ENCODE peak calls at places on chromosome X, in ten cellular contexts. O is activated gamma-delta T cell treated with Interleukin-2 at 50 U/mL for 16 hours; U is stromal cell of bone marrow; N is mesothelial cell of epicardium; P is Calu3; C is stimulated activated CD8-positive, alpha-beta memory T cell treated with anti-CD3 and anti-CD28 coated beads, Interleukin-2, amount 100 ng/mL, for 48 hours; S is HAP-1; T is cardiac fibroblast; H is astrocyte of the spinal cord; J is T-helper 9 cell. I is an unnamed sample.
A peak's percentile ranks its signal among the peaks of the same experiment; 100 is the strongest.

GRCh38 chrX:125289920-125290319 is 29.8 kb upstream of the TEX13C start:
- DNase-seq in O (no peak), U (no peak), N (no peak), P (no peak), C (no peak), S (no peak), T (no peak), H (peak; percentile 2), J (no peak), I (no peak)

GRCh38 chrX:7145454-7145853 is 2.1 kb upstream of the STS start:
- DNase-seq in O (no peak), U (no peak), N (no peak), P (no peak), C (no peak), S (no peak), T (no peak), H (no peak), J (no peak), I (no peak)

GRCh38 chrX:42694260-42694815 is 83.6 kb downstream of the PPP1R2C start:
- DNase-seq in O (no peak), U (peak; percentile 19), N (no peak), P (no peak), C (no peak), S (no peak), T (no peak), H (no peak), J (no peak), I (no peak)

GRCh38 chrX:101385026-101385684 is 836 bp downstream of the BTK start:
- DNase-seq in O (no peak), U (no peak), N (no peak), P (no peak), C (no peak), S (no peak), T (no peak), H (no peak), J (no peak), I (no peak)

GRCh38 chrX:146907391-146908240 is 93.1 kb upstream of the CXorf51A start:
- DNase-seq in O (no peak), U (no peak), N (no peak), P (no peak), C (no peak), S (no peak), T (peak; percentile 1), H (peak; percentile 3), J (no peak), I (no peak)

GRCh38 chrX:125205918-125206665 is 113.6 kb upstream of the TEX13C start:
- DNase-seq in O (no peak), U (no peak), N (peak; percentile 46), P (no peak), C (no peak), S (peak; percentile 56), T (no peak), H (peak; percentile 3), J (no peak), I (no peak)

GRCh38 chrX:110315541-110315940 is 2.3 kb downstream of the AMMECR1 start:
- DNase-seq in O (no peak), U (no peak), N (no peak), P (no peak), C (no peak), S (no peak), T (no peak), H (no peak), J (no peak), I (no peak)

GRCh38 chrX:130834149-130834548 is 68.9 kb downstream of the ENOX2 start:
- DNase-seq in O (no peak), U (no peak), N (no peak), P (no peak), C (no peak), S (peak; percentile 61), T (no peak), H (no peak), J (no peak), I (peak; percentile 24)

GRCh38 chrX:96689951-96690350 is 5.3 kb downstream of the DIAPH2 start:
- DNase-seq in O (no peak), U (no peak), N (no peak), P (no peak), C (no peak), S (no peak), T (peak; percentile 11), H (no peak), J (no peak), I (no peak)

GRCh38 chrX:140766024-140766611 is 56.6 kb downstream of the LINC00632 start:
- DNase-seq in O (peak; percentile 42), U (peak; percentile 50), N (peak; percentile 66), P (peak; percentile 26), C (no peak), S (peak; percentile 68), T (peak; percentile 80), H (peak; percentile 74), J (peak; percentile 31), I (no peak)

GRCh38 chrX:19344661-19345060 is 934 bp downstream of the PDHA1 start:
- DNase-seq in O (no peak), U (no peak), N (no peak), P (no peak), C (no peak), S (no peak), T (no peak), H (no peak), J (no peak), I (no peak)

GRCh38 chrX:44873415-44874270 is 655 bp downstream of the KDM6A start:
- DNase-seq in O (peak; percentile 47), U (no peak), N (peak; percentile 58), P (peak; percentile 48), C (peak; percentile 46), S (no peak), T (peak; percentile 51), H (peak; percentile 75), J (peak; percentile 55), I (peak; percentile 48)

GRCh38 chrX:40922307-40922706 is 162.9 kb upstream of the USP9X start:
- DNase-seq in O (no peak), U (no peak), N (no peak), P (peak; percentile 32), C (no peak), S (peak; percentile 65), T (peak; percentile 79), H (peak; percentile 60), J (no peak), I (no peak)

GRCh38 chrX:48831909-48832291 is 3.5 kb downstream of the PCSK1N start:
- DNase-seq in O (no peak), U (no peak), N (no peak), P (no peak), C (no peak), S (no peak), T (no peak), H (no peak), J (no peak), I (no peak)

GRCh38 chrX:120302434-120302833 is 8.8 kb downstream of the TMEM255A start:
- DNase-seq in O (peak; percentile 45), U (no peak), N (no peak), P (peak; percentile 2), C (no peak), S (no peak), T (no peak), H (no peak), J (no peak), I (no peak)

GRCh38 chrX:53280703-53281320 is 572 bp downstream of the IQSEC2 start:
- DNase-seq in O (no peak), U (no peak), N (no peak), P (no peak), C (no peak), S (no peak), T (peak; percentile 43), H (peak; percentile 36), J (no peak), I (peak; percentile 54)

GRCh38 chrX:633043-633654 is 2.6 kb downstream of the SHOX start:
- DNase-seq in O (no peak), U (no peak), N (no peak), P (no peak), C (no peak), S (no peak), T (no peak), H (no peak), J (no peak), I (no peak)

GRCh38 chrX:13821740-13822139 is 4.8 kb upstream of the GPM6B start:
- DNase-seq in O (no peak), U (no peak), N (no peak), P (no peak), C (no peak), S (no peak), T (peak; percentile 25), H (no peak), J (no peak), I (no peak)

GRCh38 chrX:123087326-123087725 is 96.8 kb upstream of the GRIA3 start:
- DNase-seq in O (no peak), U (no peak), N (no peak), P (peak; percentile 38), C (no peak), S (no peak), T (peak; percentile 64), H (no peak), J (no peak), I (no peak)

GRCh38 chrX:53511302-53511701 is 77.1 kb upstream of the HSD17B10 start:
- DNase-seq in O (no peak), U (no peak), N (no peak), P (no peak), C (no peak), S (no peak), T (no peak), H (no peak), J (no peak), I (no peak)

GRCh38 chrX:47311857-47312774 is 58.3 kb upstream of the ZNF157 start:
- DNase-seq in O (peak; percentile 18), U (peak; percentile 44), N (no peak), P (peak; percentile 70), C (peak; percentile 10), S (peak; percentile 51), T (peak; percentile 76), H (peak; percentile 62), J (peak; percentile 24), I (peak; percentile 48)

I was measured in Peyer's patch.